ENCODE peak calls at places on chromosomes 12 and 14, in five cellular contexts. One of them, this sample, is unnamed. For H3K36me3, the result is how much of the 10 kb centered on the place peaks cover.

GRCh38 chr12:15527201-15527782 is 205.0 kb downstream of the PTPRO start:
- DNase-seq in uterus: no peak
- DNase-seq in IMR-90: peak
- DNase-seq in cardiac muscle cell: no peak
- DNase-seq in PC-3: peak
- DNase-seq in this sample: peak

GRCh38 chr14:35286707-35287106 is 5.5 kb upstream of the PSMA6 start:
- DNase-seq in uterus: no peak
- DNase-seq in IMR-90: no peak
- DNase-seq in cardiac muscle cell: no peak
- DNase-seq in PC-3: no peak
- DNase-seq in this sample: no peak

GRCh38 chr14:97077253-97077653 is 280.1 kb downstream of the VRK1 start:
- DNase-seq in uterus: peak
- DNase-seq in IMR-90: no peak
- DNase-seq in cardiac muscle cell: peak
- DNase-seq in PC-3: peak
- DNase-seq in this sample: peak

GRCh38 chr12:72017054-72017651 is 78.5 kb downstream of the TPH2 start:
- DNase-seq in uterus: peak
- DNase-seq in IMR-90: peak
- DNase-seq in cardiac muscle cell: peak
- DNase-seq in PC-3: peak
- DNase-seq in this sample: peak

GRCh38 chr14:34227834-34228662 is 234.0 kb downstream of the SPTSSA start:
- DNase-seq in uterus: peak
- DNase-seq in IMR-90: peak
- DNase-seq in cardiac muscle cell: peak
- DNase-seq in PC-3: peak
- DNase-seq in this sample: no peak

GRCh38 chr14:39085933-39086332 is 17.1 kb downstream of the SEC23A start:
- DNase-seq in uterus: no peak
- DNase-seq in IMR-90: peak
- DNase-seq in cardiac muscle cell: peak
- DNase-seq in PC-3: no peak
- DNase-seq in this sample: no peak

GRCh38 chr14:48672506-48672905 is 913.7 kb downstream of the RPS29 start:
- DNase-seq in uterus: no peak
- DNase-seq in IMR-90: no peak
- DNase-seq in cardiac muscle cell: no peak
- DNase-seq in PC-3: no peak
- DNase-seq in this sample: no peak

GRCh38 chr14:35877276-35877675 is 51.1 kb downstream of the BRMS1L start:
- DNase-seq in uterus: no peak
- DNase-seq in IMR-90: no peak
- DNase-seq in cardiac muscle cell: no peak
- DNase-seq in PC-3: peak
- DNase-seq in this sample: peak

GRCh38 chr14:33914676-33915516 is 36.0 kb downstream of the EGLN3 start:
- DNase-seq in uterus: peak
- DNase-seq in IMR-90: peak
- DNase-seq in cardiac muscle cell: no peak
- DNase-seq in PC-3: peak
- DNase-seq in this sample: peak

GRCh38 chr12:106831699-106832098 is 57.2 kb downstream of the RIC8B start:
- DNase-seq in uterus: no peak
- DNase-seq in IMR-90: no peak
- DNase-seq in cardiac muscle cell: no peak
- DNase-seq in PC-3: no peak
- DNase-seq in this sample: no peak

GRCh38 chr14:62819931-62820330 is 225.3 kb downstream of the KCNH5 start:
- DNase-seq in uterus: no peak
- DNase-seq in IMR-90: no peak
- DNase-seq in cardiac muscle cell: no peak
- DNase-seq in PC-3: no peak
- DNase-seq in this sample: no peak

GRCh38 chr14:93115920-93116675 is at the start of gene ITPK1:
- DNase-seq in uterus: peak
- DNase-seq in IMR-90: peak
- DNase-seq in cardiac muscle cell: peak
- DNase-seq in PC-3: peak
- DNase-seq in this sample: peak

GRCh38 chr14:75800792-75801191 is 139.7 kb downstream of the TTLL5 start:
- DNase-seq in uterus: no peak
- DNase-seq in IMR-90: no peak
- DNase-seq in cardiac muscle cell: no peak
- DNase-seq in PC-3: peak
- DNase-seq in this sample: no peak

GRCh38 chr12:57224973-57225679 is 4.4 kb upstream of the SHMT2 start:
- DNase-seq in uterus: no peak
- DNase-seq in IMR-90: no peak
- DNase-seq in cardiac muscle cell: peak
- DNase-seq in PC-3: no peak
- DNase-seq in this sample: no peak

DNA sequence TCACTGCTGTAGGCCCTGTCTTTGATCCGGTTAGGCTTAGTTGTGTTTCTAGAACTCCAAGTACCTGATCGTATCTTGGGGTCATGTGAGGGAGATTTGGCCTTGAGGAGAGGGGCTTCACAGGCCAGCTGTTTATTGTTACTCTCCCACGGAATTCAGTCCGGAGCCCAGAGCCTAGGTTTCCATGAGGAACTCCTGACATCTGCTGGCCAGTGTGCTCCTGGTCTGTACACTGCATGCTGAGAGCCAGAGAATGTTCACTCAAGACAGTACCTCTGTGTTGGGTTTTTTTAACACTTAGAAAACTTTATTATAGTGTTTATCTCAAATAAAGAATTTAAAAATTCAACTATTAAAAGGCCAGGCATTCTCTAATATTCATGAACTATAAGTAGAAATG is 341.0 kb upstream of the TMEM132C start:
- DNase-seq in uterus: no peak
- DNase-seq in IMR-90: no peak
- DNase-seq in cardiac muscle cell: peak
- DNase-seq in PC-3: peak
- DNase-seq in this sample: no peak
- TF ChIP-seq CTCF in uterus: peak
- TF ChIP-seq CTCF in IMR-90: no peak
- TF ChIP-seq CTCF in cardiac muscle cell: no peak
- TF ChIP-seq CTCF in PC-3: peak
- TF ChIP-seq CTCF in this sample: no peak

DNA sequence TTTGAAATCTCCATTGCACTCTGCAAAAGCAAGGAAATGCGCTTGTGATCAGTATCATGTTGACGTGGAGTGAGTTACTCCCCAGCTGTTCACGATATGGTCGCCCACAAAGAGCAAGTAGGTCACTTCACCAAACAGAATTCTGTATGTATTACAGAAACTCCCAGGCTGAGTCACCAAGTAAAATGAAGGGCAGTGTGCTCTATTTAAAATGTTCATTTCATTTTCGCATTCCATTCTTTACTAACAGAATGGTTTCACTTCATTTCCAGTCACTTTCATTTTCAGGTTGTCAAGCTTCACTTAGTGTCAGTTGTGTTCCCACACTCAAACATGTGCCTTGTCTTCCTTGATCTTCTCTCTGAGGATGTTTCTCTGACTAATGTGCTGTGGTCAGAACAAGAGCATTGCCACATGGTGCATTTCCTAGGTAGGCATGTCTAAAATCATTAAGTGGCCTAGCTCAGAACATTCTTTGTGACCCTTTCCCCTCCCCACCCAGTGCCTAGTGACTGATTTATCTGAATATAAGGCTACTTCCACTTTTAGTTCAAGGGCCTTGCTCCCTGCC is 391.2 kb downstream of the RAD51B start:
- DNase-seq in uterus: no peak
- DNase-seq in IMR-90: peak
- DNase-seq in cardiac muscle cell: peak
- DNase-seq in PC-3: peak
- DNase-seq in this sample: peak
- H3K4me3 ChIP-seq in uterus: no peak
- H3K4me3 ChIP-seq in IMR-90: peak
- H3K4me3 ChIP-seq in cardiac muscle cell: no peak
- H3K4me3 ChIP-seq in PC-3: peak
- H3K4me3 ChIP-seq in this sample: no peak

GRCh38 chr12:112180422-112180821 is 55.1 kb downstream of the TRAFD1 start:
- DNase-seq in uterus: no peak
- DNase-seq in IMR-90: no peak
- DNase-seq in cardiac muscle cell: no peak
- DNase-seq in PC-3: no peak
- DNase-seq in this sample: no peak

GRCh38 chr12:112179341-112179740 is 54.0 kb downstream of the TRAFD1 start:
- DNase-seq in uterus: no peak
- DNase-seq in IMR-90: no peak
- DNase-seq in cardiac muscle cell: no peak
- DNase-seq in PC-3: no peak
- DNase-seq in this sample: no peak

GRCh38 chr12:112178796-112179195 is 53.4 kb downstream of the TRAFD1 start:
- DNase-seq in uterus: no peak
- DNase-seq in IMR-90: no peak
- DNase-seq in cardiac muscle cell: no peak
- DNase-seq in PC-3: no peak
- DNase-seq in this sample: no peak

GRCh38 chr12:112182499-112182898 is 57.1 kb downstream of the TRAFD1 start:
- DNase-seq in uterus: no peak
- DNase-seq in IMR-90: peak
- DNase-seq in cardiac muscle cell: no peak
- DNase-seq in PC-3: no peak
- DNase-seq in this sample: no peak

GRCh38 chr12:112179936-112180335 is 54.6 kb downstream of the TRAFD1 start:
- DNase-seq in uterus: no peak
- DNase-seq in IMR-90: no peak
- DNase-seq in cardiac muscle cell: no peak
- DNase-seq in PC-3: peak
- DNase-seq in this sample: no peak
- H3K36me3 ChIP-seq in uterus: under half
- H3K36me3 ChIP-seq in IMR-90: under half
- H3K36me3 ChIP-seq in cardiac muscle cell: half or more
- H3K36me3 ChIP-seq in PC-3: under half
- H3K36me3 ChIP-seq in this sample: under half

GRCh38 chr14:105980224-105980623 is 453.8 kb downstream of the TMEM121 start:
- DNase-seq in uterus: no peak
- DNase-seq in IMR-90: no peak
- DNase-seq in cardiac muscle cell: no peak
- DNase-seq in PC-3: no peak
- DNase-seq in this sample: no peak

GRCh38 chr14:105978618-105979295 is 452.4 kb downstream of the TMEM121 start:
- DNase-seq in uterus: no peak
- DNase-seq in IMR-90: no peak
- DNase-seq in cardiac muscle cell: no peak
- DNase-seq in PC-3: no peak
- DNase-seq in this sample: no peak

GRCh38 chr14:105979446-105979845 is 453.1 kb downstream of the TMEM121 start:
- DNase-seq in uterus: no peak
- DNase-seq in IMR-90: no peak
- DNase-seq in cardiac muscle cell: no peak
- DNase-seq in PC-3: no peak
- DNase-seq in this sample: no peak

GRCh38 chr14:105971593-105972500 is 445.5 kb downstream of the TMEM121 start:
- DNase-seq in uterus: no peak
- DNase-seq in IMR-90: no peak
- DNase-seq in cardiac muscle cell: no peak
- DNase-seq in PC-3: no peak
- DNase-seq in this sample: no peak

DNA sequence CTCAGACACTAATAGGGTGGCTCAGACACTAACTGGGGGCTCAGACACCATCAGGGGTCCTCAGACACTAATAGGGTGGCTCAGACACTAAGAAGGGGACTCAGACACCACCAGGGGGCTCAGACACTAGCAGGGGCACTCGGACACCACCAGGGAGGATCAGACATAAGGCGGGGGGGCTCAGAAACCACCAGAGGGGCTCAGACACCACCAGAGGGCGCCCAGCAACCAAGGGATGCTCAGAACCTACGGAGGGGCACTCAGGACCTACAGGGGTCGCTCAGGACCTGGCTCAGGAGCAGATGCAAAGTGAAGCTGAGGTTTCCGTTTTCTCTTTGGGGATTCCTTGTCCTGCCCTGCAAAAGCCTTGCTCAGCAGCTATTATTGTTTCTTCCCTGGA is 448.5 kb downstream of the TMEM121 start:
- DNase-seq in uterus: no peak
- DNase-seq in IMR-90: no peak
- DNase-seq in cardiac muscle cell: no peak
- DNase-seq in PC-3: no peak
- DNase-seq in this sample: no peak
- TF ChIP-seq CTCF in uterus: peak
- TF ChIP-seq CTCF in IMR-90: no peak
- TF ChIP-seq CTCF in cardiac muscle cell: no peak
- TF ChIP-seq CTCF in PC-3: no peak
- TF ChIP-seq CTCF in this sample: no peak

DNA sequence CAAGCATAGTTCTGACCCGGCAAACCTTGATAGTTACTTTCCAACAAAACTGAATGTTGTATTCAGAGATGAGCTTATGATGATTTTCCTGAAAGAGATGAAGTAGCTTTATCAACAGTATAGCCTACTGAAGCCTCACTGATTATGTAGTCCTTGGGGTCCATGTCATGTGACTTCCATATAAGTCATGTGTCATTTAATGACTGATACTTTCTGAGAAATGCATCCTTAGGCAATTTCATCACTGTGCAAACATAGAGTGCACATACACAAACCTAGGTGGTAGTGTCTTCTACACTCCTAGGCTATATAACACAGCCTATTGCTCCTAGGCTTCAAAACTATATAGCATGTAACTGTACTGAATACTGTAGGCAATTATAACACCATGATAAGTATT is 28.5 kb upstream of the TUBA1C start:
- DNase-seq in uterus: no peak
- DNase-seq in IMR-90: no peak
- DNase-seq in cardiac muscle cell: no peak
- DNase-seq in PC-3: peak
- DNase-seq in this sample: peak
- H3K4me3 ChIP-seq in uterus: no peak
- H3K4me3 ChIP-seq in IMR-90: no peak
- H3K4me3 ChIP-seq in cardiac muscle cell: no peak
- H3K4me3 ChIP-seq in PC-3: no peak
- H3K4me3 ChIP-seq in this sample: no peak

DNA sequence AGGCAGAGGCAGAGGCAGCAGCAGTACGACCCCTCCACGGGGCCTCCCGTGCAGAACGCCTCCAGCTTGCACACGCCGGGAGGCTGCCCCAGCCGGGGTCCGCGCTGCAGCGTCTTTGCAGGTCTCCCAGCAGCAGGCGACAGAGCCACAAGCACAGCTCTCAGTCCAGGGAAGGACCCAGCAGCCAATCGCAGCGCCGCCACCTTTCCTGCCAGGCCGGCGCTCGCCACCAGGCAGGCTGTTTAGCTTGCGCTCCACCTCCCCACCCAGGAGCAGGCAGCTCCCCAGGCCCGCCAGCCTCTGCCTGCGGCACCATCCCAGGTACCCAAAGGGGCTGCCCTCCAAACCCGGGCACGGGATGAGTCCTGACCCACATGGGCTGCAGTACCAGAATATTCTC is 25.2 kb downstream of the DDX51 start:
- DNase-seq in uterus: no peak
- DNase-seq in IMR-90: no peak
- DNase-seq in cardiac muscle cell: no peak
- DNase-seq in PC-3: no peak
- DNase-seq in this sample: no peak
- H3K36me3 ChIP-seq in uterus: under half
- H3K36me3 ChIP-seq in IMR-90: under half
- H3K36me3 ChIP-seq in cardiac muscle cell: under half
- H3K36me3 ChIP-seq in PC-3: under half
- H3K36me3 ChIP-seq in this sample: under half

This sample was measured in bronchial epithelial cell.